ENCODE peak calls at places on chromosome 4, in seven cellular contexts. Q is gastrocnemius medialis, V is astrocyte of the spinal cord, P is tibial nerve, Z is fibroblast of mammary gland, X is stomach, G is HFF-Myc. I is an unnamed sample.

GRCh38 chr4:1517592-1518411 is 111.6 kb upstream of the NKX1-1 start:
- DNase-seq in Q (no peak), V (no peak), P (no peak), Z (no peak), X (no peak), G (no peak), I (no peak)

GRCh38 chr4:135256111-135256510 is 1054.5 kb upstream of the PABPC4L start:
- DNase-seq in Q (no peak), V (peak; percentile 18), P (no peak), Z (no peak), X (no peak), G (no peak), I (peak; percentile 43)

GRCh38 chr4:6641164-6641970 is 882 bp downstream of the MRFAP1 start:
- DNase-seq in Q (peak; percentile 6), V (peak; percentile 37), P (no peak), Z (peak; percentile 51), X (peak; percentile 40), G (no peak), I (peak; percentile 56)

GRCh38 chr4:70637239-70637920 is 8.8 kb downstream of the ENAM start:
- DNase-seq in Q (no peak), V (no peak), P (no peak), Z (peak; percentile 14), X (no peak), G (no peak), I (peak; percentile 8)

GRCh38 chr4:36152712-36153111 is 91.6 kb downstream of the ARAP2 start:
- DNase-seq in Q (no peak), V (no peak), P (no peak), Z (no peak), X (no peak), G (no peak), I (no peak)

GRCh38 chr4:122152699-122153328 is 683 bp downstream of the BLTP1 start:
- DNase-seq in Q (no peak), V (peak; percentile 33), P (no peak), Z (peak; percentile 33), X (peak; percentile 38), G (no peak), I (peak; percentile 46)

GRCh38 chr4:94934864-94935263 is 177.1 kb downstream of the BMPR1B start:
- DNase-seq in Q (no peak), V (peak; percentile 25), P (no peak), Z (no peak), X (no peak), G (no peak), I (peak; percentile 61)

GRCh38 chr4:141871086-141871485 is 234.7 kb downstream of the IL15 start:
- DNase-seq in Q (no peak), V (peak; percentile 7), P (no peak), Z (peak; percentile 38), X (no peak), G (no peak), I (peak; percentile 50)

GRCh38 chr4:148026022-148026421 is 294.1 kb downstream of the ARHGAP10 start:
- DNase-seq in Q (no peak), V (peak; percentile 96), P (no peak), Z (peak; percentile 97), X (no peak), G (no peak), I (peak; percentile 94)

GRCh38 chr4:119189638-119190037 is 22.9 kb upstream of the USP53 start:
- DNase-seq in Q (no peak), V (no peak), P (no peak), Z (peak; percentile 63), X (no peak), G (no peak), I (peak; percentile 83)

GRCh38 chr4:160175064-160175643 is 1072.3 kb downstream of the RAPGEF2 start:
- DNase-seq in Q (no peak), V (no peak), P (no peak), Z (no peak), X (no peak), G (no peak), I (peak; percentile 2)

GRCh38 chr4:120443111-120443510 is 376.5 kb upstream of the MAD2L1 start:
- DNase-seq in Q (no peak), V (peak; percentile 62), P (no peak), Z (peak; percentile 94), X (no peak), G (no peak), I (peak; percentile 40)

GRCh38 chr4:100493756-100494155 is 24.1 kb downstream of the EMCN start:
- DNase-seq in Q (no peak), V (peak; percentile 55), P (no peak), Z (peak; percentile 65), X (no peak), G (no peak), I (peak; percentile 3)

GRCh38 chr4:101014417-101014816 is 332.9 kb downstream of the PPP3CA start:
- DNase-seq in Q (no peak), V (no peak), P (no peak), Z (no peak), X (no peak), G (no peak), I (no peak)

GRCh38 chr4:138835833-138836521 is 179.6 kb upstream of the NOCT start:
- DNase-seq in Q (no peak), V (peak; percentile 23), P (no peak), Z (peak; percentile 50), X (no peak), G (no peak), I (peak; percentile 55)

GRCh38 chr4:182969651-182970279 is 52.6 kb upstream of the DCTD start:
- DNase-seq in Q (no peak), V (no peak), P (no peak), Z (no peak), X (no peak), G (no peak), I (no peak)

GRCh38 chr4:188987011-188987410 is 847.8 kb downstream of the TRIML1 start:
- DNase-seq in Q (no peak), V (no peak), P (no peak), Z (no peak), X (no peak), G (no peak), I (no peak)

GRCh38 chr4:100060765-100061416 is 110.8 kb upstream of the H2AZ1 start:
- DNase-seq in Q (no peak), V (no peak), P (no peak), Z (no peak), X (no peak), G (no peak), I (no peak)

GRCh38 chr4:140222175-140222574 is 68.2 kb upstream of the MAML3 start:
- DNase-seq in Q (no peak), V (peak; percentile 44), P (no peak), Z (peak; percentile 59), X (no peak), G (no peak), I (peak; percentile 57)

GRCh38 chr4:7421356-7422097 is 13.2 kb downstream of the PSAPL1 start:
- DNase-seq in Q (no peak), V (no peak), P (no peak), Z (no peak), X (peak; percentile 24), G (no peak), I (no peak)

GRCh38 chr4:137630252-137630651 is 98.0 kb upstream of the PCDH18 start:
- DNase-seq in Q (no peak), V (no peak), P (no peak), Z (no peak), X (no peak), G (no peak), I (no peak)

GRCh38 chr4:72330381-72330780 is 238.6 kb downstream of the ADAMTS3 start:
- DNase-seq in Q (no peak), V (no peak), P (no peak), Z (no peak), X (no peak), G (no peak), I (no peak)

GRCh38 chr4:154439224-154439623 is 52.4 kb downstream of the DCHS2 start:
- DNase-seq in Q (no peak), V (no peak), P (no peak), Z (no peak), X (no peak), G (no peak), I (no peak)
- H3K4me3 ChIP-seq in Q (no peak overlapping the region), V (no peak overlapping the region), P (no peak overlapping the region), Z (no peak overlapping the region), X (no peak overlapping the region), G (no peak overlapping the region), I (no peak overlapping the region)

GRCh38 chr4:4694296-4694772 is 152.5 kb upstream of the STX18 start:
- DNase-seq in Q (no peak), V (no peak), P (no peak), Z (peak; percentile 25), X (no peak), G (no peak), I (peak; percentile 33)
- TF ChIP-seq CTCF in Q (no peak), V (peak; percentile 34), P (no peak), Z (peak; percentile 28), X (no peak), G (peak; percentile 60), I (peak; percentile 56)

GRCh38 chr4:81424336-81424735 is 47.4 kb downstream of the RASGEF1B start:
- DNase-seq in Q (no peak), V (no peak), P (no peak), Z (no peak), X (no peak), G (no peak), I (no peak)
- H3K4me3 ChIP-seq in Q (no peak overlapping the region), V (no peak overlapping the region), P (no peak overlapping the region), Z (no peak overlapping the region), X (no peak overlapping the region), G (no peak overlapping the region), I (no peak overlapping the region)

GRCh38 chr4:78184584-78184983 is 127.5 kb downstream of the FRAS1 start:
- DNase-seq in Q (no peak), V (no peak), P (no peak), Z (no peak), X (no peak), G (no peak), I (no peak)
- TF ChIP-seq CTCF in Q (no peak), V (no peak), P (no peak), Z (no peak), X (no peak), G (no peak), I (no peak)

I was measured in choroid plexus epithelial cell.